ENCODE peak calls at places on chromosomes 6 and 20, in nine cellular contexts. One of them, this sample, is unnamed.

GRCh38 chr6:154508573-154509375 is 1.7 kb downstream of the CNKSR3 start:
- DNase-seq in prostate gland: peak; percentile 45
- DNase-seq in H1: no peak
- DNase-seq in IMR-90: peak; percentile 56
- DNase-seq in ovary: no peak
- DNase-seq in transverse colon: peak; percentile 57
- DNase-seq in heart left ventricle: no peak
- DNase-seq in thyroid gland: peak; percentile 6
- DNase-seq in sigmoid colon: peak; percentile 67
- DNase-seq in this sample: no peak

GRCh38 chr6:109979033-109979921 is 1.2 kb downstream of the GPR6 start:
- DNase-seq in heart left ventricle: no peak
- DNase-seq in IMR-90: no peak
- DNase-seq in thyroid gland: no peak
- DNase-seq in ovary: no peak
- DNase-seq in sigmoid colon: no peak
- DNase-seq in transverse colon: no peak
- DNase-seq in H1: peak; percentile 65
- DNase-seq in prostate gland: no peak
- DNase-seq in this sample: no peak

GRCh38 chr6:96157018-96157565 is 141.3 kb downstream of the FUT9 start:
- DNase-seq in prostate gland: no peak
- DNase-seq in transverse colon: no peak
- DNase-seq in ovary: no peak
- DNase-seq in IMR-90: no peak
- DNase-seq in sigmoid colon: no peak
- DNase-seq in thyroid gland: no peak
- DNase-seq in heart left ventricle: no peak
- DNase-seq in H1: no peak
- DNase-seq in this sample: no peak

GRCh38 chr6:70219943-70220613 is 82.8 kb downstream of the COL9A1 start:
- DNase-seq in thyroid gland: no peak
- DNase-seq in transverse colon: no peak
- DNase-seq in prostate gland: no peak
- DNase-seq in sigmoid colon: no peak
- DNase-seq in IMR-90: no peak
- DNase-seq in heart left ventricle: no peak
- DNase-seq in ovary: no peak
- DNase-seq in H1: no peak
- DNase-seq in this sample: no peak

GRCh38 chr6:44655368-44656342 is 268.1 kb downstream of the CDC5L start:
- DNase-seq in prostate gland: peak; percentile 73
- DNase-seq in ovary: peak; percentile 71
- DNase-seq in heart left ventricle: peak; percentile 61
- DNase-seq in thyroid gland: peak; percentile 79
- DNase-seq in transverse colon: peak; percentile 78
- DNase-seq in sigmoid colon: peak; percentile 93
- DNase-seq in H1: peak; percentile 97
- DNase-seq in IMR-90: peak; percentile 28
- DNase-seq in this sample: peak; percentile 57

GRCh38 chr6:106974999-106975698 is 620 bp upstream of the CD24 start:
- DNase-seq in sigmoid colon: no peak
- DNase-seq in ovary: no peak
- DNase-seq in thyroid gland: peak; percentile 73
- DNase-seq in transverse colon: peak; percentile 71
- DNase-seq in prostate gland: peak; percentile 39
- DNase-seq in IMR-90: no peak
- DNase-seq in heart left ventricle: peak; percentile 24
- DNase-seq in H1: peak; percentile 82
- DNase-seq in this sample: no peak

GRCh38 chr6:44530910-44531234 is 143.4 kb downstream of the CDC5L start:
- DNase-seq in H1: no peak
- DNase-seq in thyroid gland: no peak
- DNase-seq in heart left ventricle: no peak
- DNase-seq in sigmoid colon: no peak
- DNase-seq in transverse colon: no peak
- DNase-seq in prostate gland: no peak
- DNase-seq in IMR-90: no peak
- DNase-seq in ovary: no peak
- DNase-seq in this sample: no peak

GRCh38 chr6:116229287-116229913 is 24.5 kb downstream of the TSPYL4 start:
- DNase-seq in H1: peak; percentile 98
- DNase-seq in sigmoid colon: peak; percentile 96
- DNase-seq in IMR-90: peak; percentile 91
- DNase-seq in heart left ventricle: peak; percentile 84
- DNase-seq in thyroid gland: peak; percentile 46
- DNase-seq in transverse colon: peak; percentile 65
- DNase-seq in ovary: peak; percentile 93
- DNase-seq in prostate gland: no peak
- DNase-seq in this sample: peak; percentile 86

GRCh38 chr20:11849976-11850670 is 67.6 kb upstream of the BTBD3 start:
- DNase-seq in H1: no peak
- DNase-seq in thyroid gland: no peak
- DNase-seq in heart left ventricle: no peak
- DNase-seq in sigmoid colon: no peak
- DNase-seq in transverse colon: no peak
- DNase-seq in ovary: peak; percentile 37
- DNase-seq in IMR-90: peak; percentile 45
- DNase-seq in prostate gland: no peak
- DNase-seq in this sample: no peak

GRCh38 chr20:20765696-20766095 is 53.3 kb upstream of the RALGAPA2 start:
- DNase-seq in ovary: no peak
- DNase-seq in prostate gland: no peak
- DNase-seq in heart left ventricle: no peak
- DNase-seq in thyroid gland: no peak
- DNase-seq in sigmoid colon: no peak
- DNase-seq in transverse colon: no peak
- DNase-seq in IMR-90: no peak
- DNase-seq in H1: no peak
- DNase-seq in this sample: no peak

GRCh38 chr6:113936093-113936934 is 34.6 kb downstream of the HDAC2 start:
- DNase-seq in sigmoid colon: no peak
- DNase-seq in H1: no peak
- DNase-seq in IMR-90: peak; percentile 70
- DNase-seq in thyroid gland: no peak
- DNase-seq in ovary: no peak
- DNase-seq in transverse colon: no peak
- DNase-seq in heart left ventricle: no peak
- DNase-seq in prostate gland: peak; percentile 6
- DNase-seq in this sample: peak; percentile 28

DNA sequence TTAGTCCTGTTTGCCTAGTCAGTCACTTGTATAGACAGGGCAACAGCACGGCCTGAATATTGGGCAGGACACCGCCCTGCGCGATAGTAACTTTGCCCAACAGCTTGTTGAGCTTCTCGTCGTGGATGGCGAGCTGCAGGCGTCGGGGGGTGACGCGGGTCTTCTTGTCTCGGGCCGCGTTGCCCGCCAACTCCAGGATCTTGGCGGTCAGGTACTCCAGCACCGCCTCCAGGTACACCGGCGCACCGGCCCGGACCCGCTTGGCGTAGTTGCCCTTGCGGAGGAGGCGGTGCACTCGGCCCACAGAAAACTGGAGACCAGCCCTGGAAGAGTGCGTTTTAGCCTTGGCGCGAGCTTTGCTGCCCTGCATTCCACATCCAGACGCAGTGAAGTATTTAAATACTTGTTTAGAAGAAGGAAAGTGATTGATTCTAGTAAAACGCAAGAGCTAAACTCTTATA is 92.8 kb upstream of the BTN3A2 start:
- DNase-seq in prostate gland: no peak
- DNase-seq in thyroid gland: peak; percentile 83
- DNase-seq in sigmoid colon: peak; percentile 74
- DNase-seq in ovary: peak; percentile 34
- DNase-seq in H1: peak; percentile 76
- DNase-seq in transverse colon: peak; percentile 75
- DNase-seq in IMR-90: no peak
- DNase-seq in heart left ventricle: peak; percentile 32
- DNase-seq in this sample: no peak
- H3K4me3 ChIP-seq in prostate gland: peak overlapping the region; percentile 36
- H3K4me3 ChIP-seq in thyroid gland: peak overlapping the region; percentile 34
- H3K4me3 ChIP-seq in sigmoid colon: peak overlapping the region; percentile 45
- H3K4me3 ChIP-seq in ovary: peak overlapping the region; percentile 34
- H3K4me3 ChIP-seq in H1: peak overlapping the region; percentile 95
- H3K4me3 ChIP-seq in transverse colon: peak overlapping the region; percentile 48
- H3K4me3 ChIP-seq in IMR-90: peak overlapping the region; percentile 68
- H3K4me3 ChIP-seq in heart left ventricle: peak overlapping the region; percentile 14
- H3K4me3 ChIP-seq in this sample: peak overlapping the region; percentile 59

DNA sequence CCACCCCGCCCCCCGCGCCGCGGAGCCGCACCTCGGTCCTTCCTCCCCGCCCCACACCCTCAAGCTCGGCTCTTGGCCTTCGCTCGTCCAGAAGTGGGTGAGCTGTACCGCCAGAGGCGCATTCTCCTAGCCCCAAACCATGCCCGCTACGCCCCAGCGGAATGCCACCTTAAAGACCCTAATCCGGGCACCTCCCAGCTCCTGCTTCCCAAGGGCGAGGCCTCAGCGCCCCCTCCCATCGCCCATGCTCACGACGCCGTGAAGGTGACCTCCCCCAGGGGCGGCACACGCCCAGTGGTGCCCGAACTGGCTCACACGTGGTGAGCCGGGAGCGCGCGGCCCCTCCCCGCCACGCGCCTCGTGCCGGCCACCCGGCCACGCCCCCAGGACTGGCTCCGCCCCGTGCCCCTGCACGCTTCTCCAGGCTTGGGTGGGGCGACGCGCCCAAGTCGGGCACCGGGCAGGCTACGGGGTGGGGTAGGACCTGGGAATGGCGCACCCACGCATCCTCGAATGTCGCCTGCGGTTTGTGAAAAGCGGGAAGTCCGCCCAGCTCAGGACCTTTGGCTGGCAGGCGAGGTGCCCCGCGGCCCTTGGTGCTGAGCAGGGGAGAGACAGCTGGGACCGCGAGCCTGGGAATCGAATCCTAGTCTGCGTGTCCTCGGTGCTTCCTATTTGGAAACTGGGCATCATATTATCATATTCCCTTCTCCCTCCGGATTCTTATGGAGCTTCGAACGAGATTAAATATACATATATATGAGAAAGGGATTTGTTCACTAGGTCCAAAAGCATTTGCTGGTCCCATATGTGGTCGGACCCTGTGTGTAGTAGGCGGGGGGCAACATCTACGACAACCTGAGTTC is 942 bp upstream of the SOX12 start:
- DNase-seq in heart left ventricle: peak; percentile 91
- DNase-seq in thyroid gland: peak; percentile 96
- DNase-seq in IMR-90: peak; percentile 72
- DNase-seq in prostate gland: peak; percentile 86
- DNase-seq in sigmoid colon: peak; percentile 94
- DNase-seq in H1: peak; percentile 95
- DNase-seq in ovary: peak; percentile 87
- DNase-seq in transverse colon: peak; percentile 96
- DNase-seq in this sample: peak; percentile 85
- TF ChIP-seq POLR2A in heart left ventricle: no peak
- TF ChIP-seq POLR2A in thyroid gland: peak; percentile 93
- TF ChIP-seq POLR2A in IMR-90: no peak
- TF ChIP-seq POLR2A in prostate gland: peak; percentile 74
- TF ChIP-seq POLR2A in sigmoid colon: peak; percentile 53
- TF ChIP-seq POLR2A in H1: no peak
- TF ChIP-seq POLR2A in ovary: peak; percentile 57
- TF ChIP-seq POLR2A in transverse colon: no peak
- TF ChIP-seq POLR2A in this sample: peak; percentile 67

GRCh38 chr6:21800948-21801438 is 207.4 kb downstream of the SOX4 start:
- DNase-seq in prostate gland: no peak
- DNase-seq in thyroid gland: peak; percentile 19
- DNase-seq in ovary: no peak
- DNase-seq in IMR-90: peak; percentile 67
- DNase-seq in transverse colon: no peak
- DNase-seq in heart left ventricle: no peak
- DNase-seq in sigmoid colon: no peak
- DNase-seq in H1: no peak
- DNase-seq in this sample: no peak
- H3K4me3 ChIP-seq in prostate gland: no peak overlapping the region
- H3K4me3 ChIP-seq in thyroid gland: no peak overlapping the region
- H3K4me3 ChIP-seq in ovary: no peak overlapping the region
- H3K4me3 ChIP-seq in IMR-90: no peak overlapping the region
- H3K4me3 ChIP-seq in transverse colon: no peak overlapping the region
- H3K4me3 ChIP-seq in heart left ventricle: no peak overlapping the region
- H3K4me3 ChIP-seq in sigmoid colon: no peak overlapping the region
- H3K4me3 ChIP-seq in H1: no peak overlapping the region
- H3K4me3 ChIP-seq in this sample: no peak overlapping the region

GRCh38 chr6:24358219-24358821 is 461 bp upstream of the DCDC2 start:
- DNase-seq in thyroid gland: peak; percentile 20
- DNase-seq in heart left ventricle: no peak
- DNase-seq in ovary: peak; percentile 16
- DNase-seq in prostate gland: no peak
- DNase-seq in IMR-90: no peak
- DNase-seq in transverse colon: no peak
- DNase-seq in sigmoid colon: no peak
- DNase-seq in H1: no peak
- DNase-seq in this sample: no peak

GRCh38 chr6:24357336-24358218 is at the start of gene DCDC2:
- DNase-seq in H1: peak; percentile 50
- DNase-seq in IMR-90: no peak
- DNase-seq in transverse colon: peak; percentile 83
- DNase-seq in prostate gland: peak; percentile 77
- DNase-seq in thyroid gland: peak; percentile 96
- DNase-seq in sigmoid colon: peak; percentile 64
- DNase-seq in heart left ventricle: no peak
- DNase-seq in ovary: peak; percentile 37
- DNase-seq in this sample: no peak

GRCh38 chr6:24355422-24355821 is 2.4 kb downstream of the DCDC2 start:
- DNase-seq in H1: no peak
- DNase-seq in transverse colon: no peak
- DNase-seq in prostate gland: no peak
- DNase-seq in heart left ventricle: no peak
- DNase-seq in sigmoid colon: no peak
- DNase-seq in ovary: no peak
- DNase-seq in thyroid gland: no peak
- DNase-seq in IMR-90: no peak
- DNase-seq in this sample: no peak

GRCh38 chr6:24356310-24357035 is 1.4 kb downstream of the DCDC2 start:
- DNase-seq in sigmoid colon: no peak
- DNase-seq in IMR-90: no peak
- DNase-seq in heart left ventricle: no peak
- DNase-seq in ovary: no peak
- DNase-seq in prostate gland: no peak
- DNase-seq in H1: no peak
- DNase-seq in transverse colon: no peak
- DNase-seq in thyroid gland: no peak
- DNase-seq in this sample: no peak

DNA sequence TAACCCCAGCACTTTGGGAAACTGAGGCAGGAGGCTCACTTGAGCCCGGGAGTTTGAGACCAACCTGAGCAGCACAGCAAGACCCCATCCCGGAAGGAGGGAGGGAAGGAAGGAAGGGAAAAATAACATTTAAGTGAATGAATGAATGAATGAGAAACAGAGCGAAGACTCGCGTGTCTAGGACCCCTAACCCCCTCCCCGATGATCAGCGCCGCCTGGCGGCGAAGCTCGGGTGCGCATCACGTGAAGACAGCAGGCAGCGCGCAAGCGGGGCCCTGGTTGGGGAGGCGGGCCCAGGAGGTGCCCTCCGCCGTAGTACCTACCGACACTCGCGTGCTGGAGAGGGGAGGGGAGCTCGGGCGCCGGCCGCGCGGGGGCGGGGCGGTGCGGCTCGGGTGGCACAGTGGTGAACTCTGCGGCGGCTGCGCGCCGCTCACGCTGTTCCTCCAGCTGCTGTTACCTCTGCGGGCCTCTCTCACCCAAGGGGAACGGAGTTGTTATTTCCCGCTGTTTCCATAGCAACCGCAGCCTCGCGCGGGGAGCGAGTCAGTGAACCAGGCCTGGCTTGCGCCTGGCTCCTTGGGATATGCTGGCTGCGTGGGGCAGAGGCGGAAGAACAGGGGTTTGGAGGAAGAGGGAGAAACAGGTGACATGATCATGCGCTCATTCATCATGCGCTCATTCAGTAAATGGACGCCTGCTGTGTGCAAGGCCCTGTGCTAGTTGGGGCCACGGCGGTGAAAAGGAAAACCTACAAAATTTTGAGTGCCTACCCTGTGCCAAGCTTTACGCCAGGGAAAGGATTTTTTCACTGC is 2.0 kb upstream of the DCDC2 start:
- DNase-seq in H1: peak; percentile 99
- DNase-seq in ovary: peak; percentile 72
- DNase-seq in thyroid gland: peak; percentile 95
- DNase-seq in transverse colon: peak; percentile 78
- DNase-seq in sigmoid colon: peak; percentile 74
- DNase-seq in IMR-90: peak; percentile 65
- DNase-seq in heart left ventricle: peak; percentile 26
- DNase-seq in prostate gland: peak; percentile 39
- DNase-seq in this sample: no peak
- TF ChIP-seq POLR2A in H1: no peak
- TF ChIP-seq POLR2A in ovary: no peak
- TF ChIP-seq POLR2A in thyroid gland: peak; percentile 68
- TF ChIP-seq POLR2A in transverse colon: peak; percentile 18
- TF ChIP-seq POLR2A in sigmoid colon: no peak
- TF ChIP-seq POLR2A in IMR-90: no peak
- TF ChIP-seq POLR2A in heart left ventricle: no peak
- TF ChIP-seq POLR2A in prostate gland: no peak
- TF ChIP-seq POLR2A in this sample: no peak